ENCODE peak calls at places on chromosome 11, in ten cellular contexts. U is NCI-H1105, G is H54, E is activated T-cell treated with anti-CD3 and anti-CD28 coated beads for 1 hour, A is Caco-2, F is left cardiac atrium, Q is AG04449, T is cerebellum, R is nephron progenitor cell, Y is progenitor cell of endocrine pancreas. V is an unnamed sample.

GRCh38 chr11:1358286-1358685 is 31.4 kb upstream of the BRSK2 start:
- DNase-seq in E (no peak), Y (no peak), Q (no peak), T (peak), R (no peak), F (peak), A (no peak), U (no peak), G (no peak), V (no peak)

GRCh38 chr11:11842426-11843008 is 745 bp downstream of the USP47 start:
- DNase-seq in R (no peak), G (peak), F (peak), Q (peak), U (peak), A (peak), E (peak), Y (no peak), T (peak), V (peak)

GRCh38 chr11:21948876-21949275 is 244.0 kb upstream of the ANO5 start:
- DNase-seq in Y (no peak), T (no peak), G (no peak), A (no peak), E (no peak), Q (no peak), F (no peak), R (no peak), U (no peak), V (no peak)

GRCh38 chr11:73530109-73530508 is 67.8 kb downstream of the FAM168A start:
- DNase-seq in T (no peak), Y (no peak), Q (no peak), A (no peak), G (no peak), E (no peak), R (no peak), F (no peak), U (no peak), V (no peak)

GRCh38 chr11:121524233-121524631 is 71.5 kb upstream of the SORL1-AS1 start:
- DNase-seq in T (peak), A (no peak), R (no peak), F (no peak), E (no peak), U (no peak), G (no peak), Q (no peak), Y (no peak), V (no peak)

GRCh38 chr11:35045219-35045819 is 93.7 kb upstream of the CD44 start:
- DNase-seq in G (no peak), T (no peak), F (no peak), R (no peak), U (no peak), A (no peak), Q (no peak), Y (no peak), E (peak), V (no peak)

GRCh38 chr11:65427691-65428577 is 5.3 kb downstream of the NEAT1 start:
- DNase-seq in Y (no peak), F (peak), R (no peak), G (no peak), E (no peak), U (no peak), T (peak), A (no peak), Q (no peak), V (peak)

GRCh38 chr11:59158206-59159068 is 13.5 kb upstream of the DTX4 start:
- DNase-seq in Y (peak), E (peak), R (peak), F (peak), U (peak), T (peak), A (peak), Q (no peak), G (peak), V (peak)

GRCh38 chr11:76797341-76798201 is 14.4 kb downstream of the TSKU start:
- DNase-seq in T (no peak), F (no peak), U (no peak), A (peak), G (no peak), R (no peak), Y (no peak), Q (no peak), E (no peak), V (no peak)

GRCh38 chr11:130817608-130817944 is 98.7 kb downstream of the SNX19 start:
- DNase-seq in Q (peak), Y (no peak), R (no peak), T (no peak), F (no peak), A (no peak), U (no peak), E (no peak), G (no peak), V (no peak)